ENCODE peak calls at places on chromosomes 1 and 21, in six cellular contexts. Y is neuronal stem cell, A is mesenchymal stem cell, Z is H9, X is H1, E is trophoblast cell. T is an unnamed sample.

GRCh38 chr21:18951291-18952038 is 547.9 kb upstream of the TMPRSS15 start:
- DNase-seq in Y (peak; percentile 51), A (peak; percentile 15), Z (peak; percentile 62), X (peak; percentile 55), E (no peak), T (no peak)

GRCh38 chr1:167342846-167343245 is 122.2 kb downstream of the POU2F1 start:
- DNase-seq in Y (no peak), A (no peak), Z (no peak), X (no peak), E (no peak), T (no peak)

GRCh38 chr1:47192458-47193384 is 2.9 kb upstream of the PDZK1IP1 start:
- DNase-seq in Y (peak; percentile 81), A (peak; percentile 66), Z (peak; percentile 95), X (peak; percentile 91), E (peak; percentile 32), T (peak; percentile 53)

GRCh38 chr1:92826792-92827191 is 5.0 kb upstream of the RPL5 start:
- DNase-seq in Y (no peak), A (no peak), Z (no peak), X (no peak), E (no peak), T (no peak)

GRCh38 chr1:9907441-9907840 is 2.6 kb downstream of the CTNNBIP1 start:
- DNase-seq in Y (no peak), A (no peak), Z (no peak), X (no peak), E (no peak), T (no peak)

GRCh38 chr1:147579532-147580199 is 38.4 kb downstream of the BCL9 start:
- DNase-seq in Y (no peak), A (peak; percentile 80), Z (no peak), X (no peak), E (no peak), T (peak; percentile 80)

GRCh38 chr1:244220410-244220809 is 169.3 kb downstream of the ZBTB18 start:
- DNase-seq in Y (no peak), A (no peak), Z (no peak), X (no peak), E (no peak), T (no peak)

GRCh38 chr1:47710075-47711071 is 272.5 kb downstream of the FOXD2 start:
- DNase-seq in Y (peak; percentile 80), A (peak; percentile 50), Z (peak; percentile 82), X (peak; percentile 97), E (peak; percentile 71), T (peak; percentile 37)

GRCh38 chr21:17089121-17089520 is 423.7 kb upstream of the CXADR start:
- DNase-seq in Y (no peak), A (no peak), Z (no peak), X (no peak), E (no peak), T (no peak)

GRCh38 chr1:97377432-97378034 is 543.3 kb downstream of the DPYD start:
- DNase-seq in Y (no peak), A (peak; percentile 8), Z (no peak), X (no peak), E (no peak), T (no peak)

GRCh38 chr1:37250371-37250770 is 216.1 kb upstream of the GRIK3 start:
- DNase-seq in Y (no peak), A (no peak), Z (no peak), X (no peak), E (no peak), T (peak; percentile 13)

GRCh38 chr1:156654700-156655099 is 12.8 kb downstream of the BCAN start:
- DNase-seq in Y (no peak), A (no peak), Z (no peak), X (no peak), E (no peak), T (no peak)

GRCh38 chr1:192002063-192002462 is 156.2 kb upstream of the RGS18 start:
- DNase-seq in Y (no peak), A (no peak), Z (no peak), X (no peak), E (no peak), T (no peak)

GRCh38 chr1:246160905-246161304 is 346.2 kb downstream of the SMYD3 start:
- DNase-seq in Y (no peak), A (no peak), Z (no peak), X (no peak), E (no peak), T (no peak)

GRCh38 chr1:108877324-108877812 is 583 bp downstream of the GPSM2 start:
- DNase-seq in Y (peak; percentile 8), A (peak; percentile 53), Z (no peak), X (no peak), E (peak; percentile 47), T (peak; percentile 30)

GRCh38 chr1:168112673-168113305 is 23.9 kb downstream of the GPR161 start:
- DNase-seq in Y (no peak), A (peak; percentile 69), Z (no peak), X (no peak), E (no peak), T (peak; percentile 81)

GRCh38 chr1:34825455-34826081 is 32.8 kb downstream of the GJA4 start:
- DNase-seq in Y (no peak), A (no peak), Z (no peak), X (peak; percentile 40), E (no peak), T (no peak)

GRCh38 chr1:153597206-153597605 is 15.7 kb downstream of the S100A16 start:
- DNase-seq in Y (no peak), A (peak; percentile 73), Z (no peak), X (no peak), E (peak; percentile 63), T (peak; percentile 86)

GRCh38 chr1:231800071-231800470 is 173.5 kb downstream of the DISC1 start:
- DNase-seq in Y (no peak), A (no peak), Z (no peak), X (no peak), E (peak; percentile 19), T (no peak)

GRCh38 chr1:178172939-178173338 is 79.0 kb downstream of the RASAL2 start:
- DNase-seq in Y (no peak), A (peak; percentile 78), Z (no peak), X (no peak), E (peak; percentile 56), T (peak; percentile 62)

GRCh38 chr1:197464039-197464438 is 196.0 kb downstream of the CRB1 start:
- DNase-seq in Y (no peak), A (peak; percentile 93), Z (no peak), X (no peak), E (peak; percentile 3), T (peak; percentile 79)

GRCh38 chr1:6336946-6337622 is 56.5 kb downstream of the ACOT7 start:
- DNase-seq in Y (no peak), A (no peak), Z (no peak), X (no peak), E (no peak), T (no peak)

GRCh38 chr1:183610053-183610452 is 19.8 kb upstream of the NCF2 start:
- DNase-seq in Y (no peak), A (no peak), Z (no peak), X (no peak), E (no peak), T (no peak)

GRCh38 chr21:33557447-33557846 is 14.6 kb downstream of the SON start:
- DNase-seq in Y (no peak), A (no peak), Z (no peak), X (no peak), E (no peak), T (no peak)

GRCh38 chr1:24216254-24216653 is 29.2 kb upstream of the IFNLR1 start:
- DNase-seq in Y (no peak), A (no peak), Z (no peak), X (no peak), E (no peak), T (no peak)

GRCh38 chr1:37094302-37094701 is 60.0 kb upstream of the GRIK3 start:
- DNase-seq in Y (no peak), A (no peak), Z (no peak), X (no peak), E (no peak), T (no peak)

GRCh38 chr1:109564189-109564878 is 15.9 kb downstream of the GNAI3 start:
- DNase-seq in Y (no peak), A (no peak), Z (no peak), X (no peak), E (peak; percentile 27), T (no peak)

GRCh38 chr1:203273206-203273868 is 32.0 kb upstream of the BTG2 start:
- DNase-seq in Y (peak; percentile 85), A (peak; percentile 81), Z (peak; percentile 85), X (peak; percentile 94), E (peak; percentile 79), T (peak; percentile 82)
- H3K4me1 ChIP-seq in Y (peaks cover 20% of the 10 kb centered on the region), A (peaks cover 18% of the 10 kb centered on the region), Z (no peaks in the 10 kb centered on the region), X (peaks cover 9% of the 10 kb centered on the region), E (peaks cover 7% of the 10 kb centered on the region), T (peaks cover 10% of the 10 kb centered on the region)

GRCh38 chr1:54391450-54392071 is 14.6 kb downstream of the SSBP3 start:
- DNase-seq in Y (peak; percentile 65), A (no peak), Z (no peak), X (no peak), E (no peak), T (no peak)

GRCh38 chr1:54395535-54395934 is 10.7 kb downstream of the SSBP3 start:
- DNase-seq in Y (no peak), A (no peak), Z (no peak), X (no peak), E (no peak), T (no peak)

GRCh38 chr1:54392401-54392800 is 13.8 kb downstream of the SSBP3 start:
- DNase-seq in Y (no peak), A (no peak), Z (no peak), X (no peak), E (no peak), T (no peak)

GRCh38 chr1:54394104-54394503 is 12.1 kb downstream of the SSBP3 start:
- DNase-seq in Y (no peak), A (no peak), Z (no peak), X (no peak), E (no peak), T (no peak)

GRCh38 chr1:54390655-54391054 is 15.5 kb downstream of the SSBP3 start:
- DNase-seq in Y (no peak), A (no peak), Z (no peak), X (no peak), E (no peak), T (no peak)
- H3K79me1 ChIP-seq in Y (no peaks in the 10 kb centered on the region), A (peaks cover 59% of the 10 kb centered on the region), Z (peaks cover 4% of the 10 kb centered on the region), X (peaks cover 21% of the 10 kb centered on the region), E (no peaks in the 10 kb centered on the region), T (peaks cover 77% of the 10 kb centered on the region)

DNA sequence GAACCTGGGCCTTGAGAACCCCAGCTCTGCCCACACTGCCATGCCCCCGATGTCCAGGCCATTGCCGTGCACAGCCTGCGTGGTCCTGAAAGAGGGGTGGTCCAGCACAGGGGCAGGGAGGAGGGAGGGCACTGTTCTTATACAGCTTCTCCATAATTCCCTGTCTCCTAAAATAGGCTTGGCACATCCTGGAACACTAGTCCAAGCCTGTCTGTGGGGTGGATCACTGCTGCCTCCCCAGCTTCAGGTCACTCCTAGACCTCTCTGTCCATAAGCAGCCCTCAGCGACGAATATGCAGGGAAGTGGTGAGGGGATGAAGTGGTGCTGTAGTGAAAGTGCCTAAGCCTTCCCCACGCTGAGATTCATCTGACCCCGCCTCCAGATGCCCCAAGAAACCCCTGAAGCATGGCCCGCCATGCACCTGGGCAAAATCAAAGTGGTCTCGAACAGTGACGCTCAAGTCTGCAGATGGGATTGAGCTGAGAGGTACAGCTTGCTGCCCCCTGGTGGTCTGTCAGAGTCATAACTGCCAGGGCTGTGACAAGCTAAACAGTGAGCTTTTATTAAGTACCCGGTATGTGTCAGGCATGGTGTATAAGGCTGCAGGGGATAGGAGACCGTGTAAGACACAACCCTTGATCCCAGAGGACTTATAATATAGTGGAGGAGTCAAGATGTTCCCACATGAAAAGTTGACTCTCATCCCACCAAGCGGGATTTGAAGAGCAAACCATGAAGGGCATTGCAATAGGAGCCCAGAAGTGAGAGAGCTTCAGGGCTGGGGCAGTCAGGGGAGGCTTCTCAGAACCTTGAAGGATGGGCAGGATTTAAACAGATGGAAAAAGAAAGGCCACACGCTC is 66.6 kb downstream of the FAM163A start:
- DNase-seq in Y (peak; percentile 74), A (peak; percentile 72), Z (peak; percentile 84), X (peak; percentile 81), E (peak; percentile 62), T (peak; percentile 78)
- H2AFZ ChIP-seq in Y (peak overlapping the region; percentile 35), A (no peak overlapping the region), Z (no peak overlapping the region), X (peak overlapping the region; percentile 79), E (no peak overlapping the region), T (no peak overlapping the region)

GRCh38 chr1:230124187-230125128 is 57.4 kb downstream of the GALNT2 start:
- DNase-seq in Y (no peak), A (peak; percentile 33), Z (no peak), X (no peak), E (peak; percentile 65), T (no peak)
- H3K4me1 ChIP-seq in Y (peaks cover 14% of the 10 kb centered on the region), A (peaks cover 46% of the 10 kb centered on the region), Z (no peaks in the 10 kb centered on the region), X (peaks cover 17% of the 10 kb centered on the region), E (peaks cover 9% of the 10 kb centered on the region), T (peaks cover 26% of the 10 kb centered on the region)